ENCODE peak calls at places on chromosomes 5 and 9, in six cellular contexts. One of them, this sample, is unnamed.
A peak's percentile ranks its signal among the peaks of the same experiment; 100 is the strongest.

GRCh38 chr9:27442464-27442863 is 81.6 kb upstream of the IFNK start:
- DNase-seq in IMR-90: no peak
- DNase-seq in transverse colon: peak; percentile 71
- DNase-seq in right lobe of liver: no peak
- DNase-seq in tibial nerve: peak; percentile 10
- DNase-seq in uterus: no peak
- DNase-seq in this sample: no peak

GRCh38 chr5:39714036-39714698 is 289.4 kb upstream of the DAB2 start:
- DNase-seq in IMR-90: peak; percentile 68
- DNase-seq in transverse colon: peak; percentile 49
- DNase-seq in right lobe of liver: no peak
- DNase-seq in tibial nerve: peak; percentile 68
- DNase-seq in uterus: peak; percentile 39
- DNase-seq in this sample: no peak

GRCh38 chr9:133162802-133163558 is 734 bp downstream of the GBGT1 start:
- DNase-seq in IMR-90: no peak
- DNase-seq in transverse colon: no peak
- DNase-seq in right lobe of liver: no peak
- DNase-seq in tibial nerve: no peak
- DNase-seq in uterus: no peak
- DNase-seq in this sample: no peak

GRCh38 chr9:117555964-117556629 is 141.2 kb upstream of the ASTN2 start:
- DNase-seq in IMR-90: no peak
- DNase-seq in transverse colon: peak; percentile 71
- DNase-seq in right lobe of liver: peak; percentile 67
- DNase-seq in tibial nerve: peak; percentile 17
- DNase-seq in uterus: no peak
- DNase-seq in this sample: peak; percentile 10

GRCh38 chr9:117334101-117334500 is 80.8 kb downstream of the ASTN2 start:
- DNase-seq in IMR-90: no peak
- DNase-seq in transverse colon: no peak
- DNase-seq in right lobe of liver: no peak
- DNase-seq in tibial nerve: no peak
- DNase-seq in uterus: no peak
- DNase-seq in this sample: no peak

GRCh38 chr9:33297455-33297854 is 7.1 kb downstream of the NFX1 start:
- DNase-seq in IMR-90: no peak
- DNase-seq in transverse colon: peak; percentile 80
- DNase-seq in right lobe of liver: peak; percentile 31
- DNase-seq in tibial nerve: peak; percentile 38
- DNase-seq in uterus: no peak
- DNase-seq in this sample: peak; percentile 59

GRCh38 chr9:7973123-7973522 is 173.5 kb upstream of the DMAC1 start:
- DNase-seq in IMR-90: no peak
- DNase-seq in transverse colon: peak; percentile 17
- DNase-seq in right lobe of liver: no peak
- DNase-seq in tibial nerve: no peak
- DNase-seq in uterus: no peak
- DNase-seq in this sample: no peak

GRCh38 chr5:52989781-52990530 is 804 bp downstream of the ITGA2 start:
- DNase-seq in IMR-90: peak; percentile 60
- DNase-seq in transverse colon: peak; percentile 56
- DNase-seq in right lobe of liver: peak; percentile 51
- DNase-seq in tibial nerve: peak; percentile 8
- DNase-seq in uterus: peak; percentile 26
- DNase-seq in this sample: peak; percentile 58

GRCh38 chr9:34500623-34501267 is 22.0 kb downstream of the ENHO start:
- DNase-seq in IMR-90: peak; percentile 19
- DNase-seq in transverse colon: peak; percentile 58
- DNase-seq in right lobe of liver: no peak
- DNase-seq in tibial nerve: peak; percentile 68
- DNase-seq in uterus: peak; percentile 53
- DNase-seq in this sample: peak; percentile 46

GRCh38 chr9:124040935-124041816 is 29.6 kb downstream of the LHX2 start:
- DNase-seq in IMR-90: no peak
- DNase-seq in transverse colon: peak; percentile 58
- DNase-seq in right lobe of liver: peak; percentile 59
- DNase-seq in tibial nerve: peak; percentile 39
- DNase-seq in uterus: no peak
- DNase-seq in this sample: peak; percentile 51

GRCh38 chr5:159874308-159874707 is 42.0 kb upstream of the ADRA1B start:
- DNase-seq in IMR-90: peak; percentile 43
- DNase-seq in transverse colon: no peak
- DNase-seq in right lobe of liver: no peak
- DNase-seq in tibial nerve: no peak
- DNase-seq in uterus: no peak
- DNase-seq in this sample: no peak

GRCh38 chr9:109799141-109799540 is 19.1 kb downstream of the PALM2AKAP2 start:
- DNase-seq in IMR-90: no peak
- DNase-seq in transverse colon: no peak
- DNase-seq in right lobe of liver: no peak
- DNase-seq in tibial nerve: no peak
- DNase-seq in uterus: no peak
- DNase-seq in this sample: no peak

GRCh38 chr5:61256474-61256873 is 75.6 kb upstream of the ZSWIM6 start:
- DNase-seq in IMR-90: no peak
- DNase-seq in transverse colon: peak; percentile 85
- DNase-seq in right lobe of liver: no peak
- DNase-seq in tibial nerve: no peak
- DNase-seq in uterus: peak; percentile 35
- DNase-seq in this sample: peak; percentile 58

GRCh38 chr5:157186309-157187045 is 5.8 kb downstream of the ITK start:
- DNase-seq in IMR-90: no peak
- DNase-seq in transverse colon: no peak
- DNase-seq in right lobe of liver: no peak
- DNase-seq in tibial nerve: no peak
- DNase-seq in uterus: no peak
- DNase-seq in this sample: no peak

GRCh38 chr5:13536921-13537320 is 407.6 kb downstream of the DNAH5 start:
- DNase-seq in IMR-90: peak; percentile 91
- DNase-seq in transverse colon: no peak
- DNase-seq in right lobe of liver: no peak
- DNase-seq in tibial nerve: no peak
- DNase-seq in uterus: no peak
- DNase-seq in this sample: no peak

GRCh38 chr9:78565481-78565880 is 268.6 kb downstream of the PSAT1 start:
- DNase-seq in IMR-90: no peak
- DNase-seq in transverse colon: no peak
- DNase-seq in right lobe of liver: no peak
- DNase-seq in tibial nerve: no peak
- DNase-seq in uterus: no peak
- DNase-seq in this sample: no peak

GRCh38 chr9:136296434-136297015 is 7.4 kb downstream of the CCDC187 start:
- DNase-seq in IMR-90: no peak
- DNase-seq in transverse colon: no peak
- DNase-seq in right lobe of liver: peak; percentile 49
- DNase-seq in tibial nerve: no peak
- DNase-seq in uterus: no peak
- DNase-seq in this sample: no peak

GRCh38 chr9:110919609-110920008 is 118.7 kb downstream of the LPAR1 start:
- DNase-seq in IMR-90: peak; percentile 90
- DNase-seq in transverse colon: no peak
- DNase-seq in right lobe of liver: no peak
- DNase-seq in tibial nerve: no peak
- DNase-seq in uterus: no peak
- DNase-seq in this sample: no peak

GRCh38 chr5:15620501-15620900 is 120.5 kb downstream of the FBXL7 start:
- DNase-seq in IMR-90: peak; percentile 76
- DNase-seq in transverse colon: no peak
- DNase-seq in right lobe of liver: no peak
- DNase-seq in tibial nerve: no peak
- DNase-seq in uterus: peak; percentile 25
- DNase-seq in this sample: no peak

GRCh38 chr5:36877667-36878420 is 1.3 kb downstream of the NIPBL start:
- DNase-seq in IMR-90: peak; percentile 37
- DNase-seq in transverse colon: no peak
- DNase-seq in right lobe of liver: no peak
- DNase-seq in tibial nerve: no peak
- DNase-seq in uterus: no peak
- DNase-seq in this sample: no peak

GRCh38 chr5:171750316-171750788 is 35.3 kb upstream of the SMIM23 start:
- DNase-seq in IMR-90: peak; percentile 7
- DNase-seq in transverse colon: peak; percentile 12
- DNase-seq in right lobe of liver: peak; percentile 29
- DNase-seq in tibial nerve: peak; percentile 42
- DNase-seq in uterus: peak; percentile 47
- DNase-seq in this sample: peak; percentile 54

GRCh38 chr5:126368239-126368812 is 54.9 kb upstream of the GRAMD2B start:
- DNase-seq in IMR-90: peak; percentile 25
- DNase-seq in transverse colon: no peak
- DNase-seq in right lobe of liver: no peak
- DNase-seq in tibial nerve: no peak
- DNase-seq in uterus: peak; percentile 73
- DNase-seq in this sample: no peak

GRCh38 chr5:172828911-172829431 is 5.1 kb upstream of the ERGIC1 start:
- DNase-seq in IMR-90: peak; percentile 54
- DNase-seq in transverse colon: no peak
- DNase-seq in right lobe of liver: no peak
- DNase-seq in tibial nerve: no peak
- DNase-seq in uterus: no peak
- DNase-seq in this sample: no peak

GRCh38 chr5:32127759-32128158 is 46.4 kb downstream of the GOLPH3 start:
- DNase-seq in IMR-90: no peak
- DNase-seq in transverse colon: no peak
- DNase-seq in right lobe of liver: no peak
- DNase-seq in tibial nerve: no peak
- DNase-seq in uterus: no peak
- DNase-seq in this sample: no peak

GRCh38 chr9:112772215-112772509 is 21.6 kb downstream of the SNX30 start:
- DNase-seq in IMR-90: no peak
- DNase-seq in transverse colon: no peak
- DNase-seq in right lobe of liver: no peak
- DNase-seq in tibial nerve: no peak
- DNase-seq in uterus: no peak
- DNase-seq in this sample: no peak

GRCh38 chr9:112772551-112772950 is 22.0 kb downstream of the SNX30 start:
- DNase-seq in IMR-90: no peak
- DNase-seq in transverse colon: no peak
- DNase-seq in right lobe of liver: no peak
- DNase-seq in tibial nerve: no peak
- DNase-seq in uterus: no peak
- DNase-seq in this sample: no peak

GRCh38 chr9:112771359-112772214 is 21.0 kb downstream of the SNX30 start:
- DNase-seq in IMR-90: peak; percentile 51
- DNase-seq in transverse colon: no peak
- DNase-seq in right lobe of liver: no peak
- DNase-seq in tibial nerve: no peak
- DNase-seq in uterus: no peak
- DNase-seq in this sample: no peak

GRCh38 chr9:112777914-112778313 is 27.4 kb downstream of the SNX30 start:
- DNase-seq in IMR-90: peak; percentile 38
- DNase-seq in transverse colon: no peak
- DNase-seq in right lobe of liver: no peak
- DNase-seq in tibial nerve: no peak
- DNase-seq in uterus: no peak
- DNase-seq in this sample: no peak

GRCh38 chr9:112774006-112774996 is 23.7 kb downstream of the SNX30 start:
- DNase-seq in IMR-90: no peak
- DNase-seq in transverse colon: no peak
- DNase-seq in right lobe of liver: no peak
- DNase-seq in tibial nerve: no peak
- DNase-seq in uterus: no peak
- DNase-seq in this sample: no peak
- H3K4me1 ChIP-seq in IMR-90: peaks cover 13% of the 10 kb centered on the region
- H3K4me1 ChIP-seq in transverse colon: peaks cover 8% of the 10 kb centered on the region
- H3K4me1 ChIP-seq in right lobe of liver: no peaks in the 10 kb centered on the region
- H3K4me1 ChIP-seq in tibial nerve: peaks cover 29% of the 10 kb centered on the region
- H3K4me1 ChIP-seq in uterus: no peaks in the 10 kb centered on the region
- H3K4me1 ChIP-seq in this sample: no peaks in the 10 kb centered on the region

DNA sequence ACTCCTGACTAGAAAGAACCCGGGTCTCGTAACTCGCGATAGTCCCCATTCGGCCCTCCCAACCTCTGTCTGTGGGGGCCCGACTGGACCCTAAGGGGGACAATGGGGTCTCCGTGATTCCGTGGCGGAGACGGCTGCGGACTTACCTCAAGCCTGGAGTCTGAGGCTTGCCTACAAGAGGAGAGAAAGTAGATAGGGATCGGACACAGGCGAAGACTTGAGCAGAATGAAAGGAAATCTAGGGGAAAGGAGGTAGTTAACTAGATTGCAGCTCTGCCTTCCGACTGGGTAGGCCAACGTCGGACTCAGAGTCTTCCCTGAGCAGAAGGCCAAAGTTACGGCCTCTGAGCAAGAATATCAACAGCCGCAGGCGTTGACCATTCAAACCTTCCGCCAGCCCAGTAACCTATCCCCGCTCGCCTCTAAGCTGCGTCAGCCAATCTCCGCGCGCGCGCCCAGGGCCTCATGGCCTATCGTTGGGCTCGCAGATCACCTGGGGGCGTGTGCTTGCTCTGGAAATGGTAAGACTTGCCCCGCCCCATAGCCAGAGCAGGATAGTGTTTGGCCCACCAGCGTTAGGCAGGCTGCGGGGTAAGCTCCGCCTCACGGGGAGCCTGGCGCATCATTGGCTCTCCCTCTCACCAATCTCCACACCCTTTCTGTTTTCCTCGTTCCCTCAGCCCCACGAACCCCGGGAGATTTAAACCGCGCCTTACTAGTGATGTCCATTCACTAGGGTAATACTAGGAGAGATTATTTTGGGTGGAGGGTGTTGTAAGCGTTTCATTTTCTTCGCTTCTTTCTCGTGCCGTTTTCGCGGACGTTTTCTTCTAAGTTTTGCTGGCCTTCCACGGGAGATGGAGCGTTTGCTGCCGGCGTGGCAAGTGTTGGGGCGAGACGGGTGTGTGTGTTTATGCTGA is at the start of gene CDC25C:
- DNase-seq in IMR-90: peak; percentile 99
- DNase-seq in transverse colon: peak; percentile 97
- DNase-seq in right lobe of liver: peak; percentile 97
- DNase-seq in tibial nerve: peak; percentile 98
- DNase-seq in uterus: peak; percentile 98
- DNase-seq in this sample: peak; percentile 97
- TF ChIP-seq POLR2A in IMR-90: peak; percentile 80
- TF ChIP-seq POLR2A in transverse colon: peak; percentile 21
- TF ChIP-seq POLR2A in right lobe of liver: no peak
- TF ChIP-seq POLR2A in tibial nerve: peak; percentile 39
- TF ChIP-seq POLR2A in uterus: no peak
- TF ChIP-seq POLR2A in this sample: no peak

DNA sequence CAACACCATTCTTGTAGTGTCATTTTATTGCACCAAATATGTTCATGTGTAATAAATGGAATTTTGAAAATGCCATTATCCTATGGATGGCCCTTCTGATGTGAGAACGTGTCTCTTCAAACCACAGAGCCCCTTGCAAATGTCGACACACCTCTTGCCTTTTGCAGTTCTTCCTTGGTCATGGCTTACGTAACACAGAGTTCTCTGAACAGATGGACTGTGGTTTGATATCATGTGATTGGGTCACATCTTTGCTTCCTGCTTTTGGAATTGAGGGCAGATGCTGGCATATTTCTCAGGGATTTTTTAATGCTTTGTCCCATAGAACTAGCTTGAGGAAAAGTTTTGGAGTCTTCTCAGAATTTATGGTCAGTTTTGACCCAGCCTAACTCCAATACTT is 4.6 kb downstream of the TGFBR1 start:
- DNase-seq in IMR-90: peak; percentile 74
- DNase-seq in transverse colon: no peak
- DNase-seq in right lobe of liver: no peak
- DNase-seq in tibial nerve: peak; percentile 43
- DNase-seq in uterus: no peak
- DNase-seq in this sample: no peak
- H3K4me1 ChIP-seq in IMR-90: peaks cover 18% of the 10 kb centered on the region
- H3K4me1 ChIP-seq in transverse colon: peaks cover 58% of the 10 kb centered on the region
- H3K4me1 ChIP-seq in right lobe of liver: no peaks in the 10 kb centered on the region
- H3K4me1 ChIP-seq in tibial nerve: peaks cover 68% of the 10 kb centered on the region
- H3K4me1 ChIP-seq in uterus: peaks cover 17% of the 10 kb centered on the region
- H3K4me1 ChIP-seq in this sample: peaks cover 20% of the 10 kb centered on the region

GRCh38 chr5:1507016-1507375 is 16.8 kb downstream of the LPCAT1 start:
- DNase-seq in IMR-90: no peak
- DNase-seq in transverse colon: no peak
- DNase-seq in right lobe of liver: no peak
- DNase-seq in tibial nerve: no peak
- DNase-seq in uterus: no peak
- DNase-seq in this sample: peak; percentile 40
- TF ChIP-seq POLR2A in IMR-90: no peak
- TF ChIP-seq POLR2A in transverse colon: no peak
- TF ChIP-seq POLR2A in right lobe of liver: no peak
- TF ChIP-seq POLR2A in tibial nerve: no peak
- TF ChIP-seq POLR2A in uterus: no peak
- TF ChIP-seq POLR2A in this sample: no peak

This sample was measured in heart left ventricle.